ENCODE peak calls at places on chromosomes 3 and 15, in seven cellular contexts. Y is sigmoid colon, Z is transverse colon, F is spleen, M is Panc1, P is stomach, K is suprapubic skin. J is an unnamed sample.

GRCh38 chr3:129003578-129004112 is 2.5 kb downstream of the EFCC1 start:
- DNase-seq in M (no peak), P (peak), K (no peak), Z (peak), F (peak), Y (no peak), J (no peak)

GRCh38 chr3:117139681-117140080 is 430.1 kb downstream of the TUSC7 start:
- DNase-seq in K (no peak), M (no peak), P (no peak), F (no peak), Z (no peak), Y (no peak), J (no peak)

GRCh38 chr3:27378331-27378730 is 9.1 kb upstream of the NEK10 start:
- DNase-seq in P (no peak), M (no peak), F (no peak), Y (no peak), K (no peak), Z (no peak), J (no peak)

GRCh38 chr3:104901396-104901795 is 465.3 kb upstream of the ALCAM start:
- DNase-seq in F (no peak), K (no peak), Z (no peak), Y (no peak), P (no peak), M (no peak), J (no peak)

GRCh38 chr3:19065027-19065426 is 83.3 kb upstream of the KCNH8 start:
- DNase-seq in Z (no peak), M (no peak), P (no peak), F (no peak), Y (no peak), K (no peak), J (no peak)

GRCh38 chr15:99123706-99124451 is 19.0 kb downstream of the SYNM start:
- DNase-seq in Z (peak), F (no peak), K (peak), M (no peak), Y (peak), P (peak), J (no peak)

GRCh38 chr3:183653209-183654064 is 18.0 kb downstream of the KLHL24 start:
- DNase-seq in K (no peak), F (no peak), M (no peak), P (no peak), Z (no peak), Y (no peak), J (no peak)

GRCh38 chr15:99437315-99438221 is 128.2 kb upstream of the MEF2A start:
- DNase-seq in Z (no peak), M (no peak), K (peak), F (no peak), Y (peak), P (peak), J (no peak)

GRCh38 chr3:69784854-69785523 is 45.7 kb downstream of the MITF start:
- DNase-seq in Z (peak), K (peak), M (no peak), Y (peak), F (no peak), P (no peak), J (no peak)

GRCh38 chr3:64489361-64490044 is 198.3 kb downstream of the ADAMTS9 start:
- DNase-seq in P (peak), Y (peak), M (no peak), F (no peak), Z (peak), K (no peak), J (no peak)

GRCh38 chr3:177190701-177191100 is 6.6 kb downstream of the TBL1XR1 start:
- DNase-seq in Y (no peak), M (no peak), K (no peak), F (no peak), Z (no peak), P (no peak), J (no peak)

GRCh38 chr3:49327485-49327884 is 12.4 kb downstream of the USP4 start:
- DNase-seq in Z (no peak), M (no peak), P (no peak), Y (no peak), K (no peak), F (no peak), J (no peak)

GRCh38 chr3:27544372-27544865 is 60.2 kb upstream of the SLC4A7 start:
- DNase-seq in K (no peak), P (no peak), F (no peak), Z (no peak), M (no peak), Y (no peak), J (no peak)

GRCh38 chr3:127175272-127175671 is 17.7 kb upstream of the PRR23E start:
- DNase-seq in Y (no peak), F (no peak), Z (no peak), P (no peak), K (no peak), M (no peak), J (peak)

GRCh38 chr15:73897441-73898261 is 24.3 kb downstream of the TBC1D21 start:
- DNase-seq in F (peak), Y (no peak), M (no peak), Z (peak), P (peak), K (no peak), J (no peak)

GRCh38 chr3:64234571-64234970 is 9.3 kb upstream of the PRICKLE2 start:
- DNase-seq in Z (no peak), Y (no peak), F (no peak), P (no peak), M (no peak), K (no peak), J (no peak)

GRCh38 chr15:62223020-62223419 is 57.9 kb upstream of the C2CD4B start:
- DNase-seq in P (no peak), M (no peak), Y (no peak), K (no peak), F (no peak), Z (no peak), J (no peak)

GRCh38 chr3:106729481-106729880 is 647.8 kb upstream of the CCDC54 start:
- DNase-seq in P (no peak), F (no peak), M (no peak), K (no peak), Z (no peak), Y (no peak), J (no peak)

GRCh38 chr3:58793052-58793451 is 126.5 kb upstream of the FAM3D start:
- DNase-seq in K (no peak), M (no peak), Y (no peak), Z (no peak), F (no peak), P (no peak), J (no peak)

GRCh38 chr15:85793641-85794597 is 806 bp downstream of the KLHL25 start:
- DNase-seq in F (peak), Y (no peak), Z (peak), M (no peak), P (peak), K (no peak), J (no peak)

GRCh38 chr3:53674582-53674981 is 171.6 kb downstream of the CHDH start:
- DNase-seq in Z (no peak), Y (no peak), F (no peak), K (no peak), M (no peak), P (no peak), J (peak)

GRCh38 chr15:29631076-29632070 is 190.9 kb downstream of the TJP1 start:
- DNase-seq in P (no peak), M (no peak), Y (no peak), Z (peak), F (no peak), K (no peak), J (no peak)

GRCh38 chr3:8473029-8473428 is 28.6 kb upstream of the LMCD1 start:
- DNase-seq in Y (no peak), F (no peak), P (no peak), M (no peak), K (no peak), Z (no peak), J (no peak)

GRCh38 chr3:60931452-60931851 is 319.8 kb downstream of the FHIT start:
- DNase-seq in P (no peak), M (no peak), K (no peak), Y (no peak), Z (no peak), F (no peak), J (no peak)

GRCh38 chr3:123246846-123247245 is 45.1 kb downstream of the SEC22A start:
- DNase-seq in Y (no peak), Z (no peak), P (no peak), K (no peak), F (no peak), M (no peak), J (no peak)

GRCh38 chr3:13470894-13471574 is 9.1 kb upstream of the HDAC11 start:
- DNase-seq in Z (peak), M (no peak), F (peak), P (no peak), Y (no peak), K (no peak), J (no peak)

GRCh38 chr3:197487911-197488391 is 67.8 kb downstream of the BDH1 start:
- DNase-seq in Y (no peak), F (no peak), M (peak), Z (no peak), K (no peak), P (no peak), J (no peak)

GRCh38 chr3:156317457-156317856 is 197.1 kb downstream of the KCNAB1 start:
- DNase-seq in Z (no peak), K (no peak), P (no peak), M (peak), F (no peak), Y (no peak), J (no peak)

GRCh38 chr3:65672876-65673815 is 365.6 kb downstream of the MAGI1 start:
- DNase-seq in F (no peak), P (peak), M (peak), Y (peak), Z (peak), K (no peak), J (no peak)

GRCh38 chr3:119774419-119774818 is 7.5 kb upstream of the NR1I2 start:
- DNase-seq in Z (no peak), M (no peak), K (no peak), Y (no peak), P (no peak), F (no peak), J (no peak)

GRCh38 chr3:72298201-72299155 is 513.5 kb upstream of the PROK2 start:
- DNase-seq in M (no peak), Y (no peak), P (no peak), F (no peak), K (no peak), Z (no peak), J (no peak)

GRCh38 chr3:45553469-45553974 is 41.0 kb upstream of the LIMD1 start:
- DNase-seq in K (peak), Z (peak), F (no peak), P (peak), Y (peak), M (no peak), J (no peak)

GRCh38 chr3:21962456-21962855 is 211.4 kb upstream of the ZNF385D start:
- DNase-seq in Y (no peak), F (no peak), M (no peak), P (no peak), Z (no peak), K (no peak), J (no peak)

GRCh38 chr15:70488002-70488605 is 275.3 kb downstream of the UACA start:
- DNase-seq in P (peak), F (peak), M (no peak), Z (peak), K (peak), Y (peak), J (no peak)

GRCh38 chr3:37492977-37493471 is 318.6 kb upstream of the LRRFIP2 start:
- DNase-seq in K (no peak), Z (no peak), M (no peak), F (no peak), P (no peak), Y (no peak), J (no peak)

GRCh38 chr3:37493485-37494080 is 319.2 kb upstream of the LRRFIP2 start:
- DNase-seq in K (no peak), M (no peak), F (no peak), P (no peak), Y (no peak), Z (no peak), J (no peak)

GRCh38 chr3:37491343-37491742 is 317.0 kb upstream of the LRRFIP2 start:
- DNase-seq in K (no peak), Y (no peak), M (no peak), Z (no peak), F (no peak), P (no peak), J (no peak)

GRCh38 chr3:37492468-37492867 is 318.1 kb upstream of the LRRFIP2 start:
- DNase-seq in M (no peak), Y (no peak), F (no peak), P (no peak), Z (no peak), K (no peak), J (no peak)

DNA sequence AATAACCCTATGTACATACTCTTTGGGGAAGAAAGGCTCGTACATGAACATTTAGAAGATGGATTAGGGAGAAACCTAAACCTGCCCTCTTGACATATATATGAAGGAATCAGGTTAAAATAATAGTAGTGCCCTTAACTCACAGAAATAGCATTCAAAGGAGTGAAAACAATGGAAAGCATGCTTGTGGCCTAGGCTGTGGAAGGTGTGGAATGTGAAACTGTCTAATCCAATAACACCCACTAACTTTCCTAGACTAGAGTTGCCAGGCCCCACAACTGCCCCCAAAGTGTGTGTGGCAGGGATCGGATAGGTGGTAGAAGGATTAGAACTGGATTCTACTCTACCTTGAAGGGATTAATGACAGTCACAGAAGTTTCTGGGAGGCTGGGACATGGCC is 317.4 kb upstream of the LRRFIP2 start:
- DNase-seq in P (no peak), F (no peak), K (no peak), Y (no peak), Z (no peak), M (no peak), J (no peak)
- H3K4me3 ChIP-seq in P (no peak), F (no peak), K (no peak), Y (no peak), Z (no peak), M (no peak), J (no peak)

DNA sequence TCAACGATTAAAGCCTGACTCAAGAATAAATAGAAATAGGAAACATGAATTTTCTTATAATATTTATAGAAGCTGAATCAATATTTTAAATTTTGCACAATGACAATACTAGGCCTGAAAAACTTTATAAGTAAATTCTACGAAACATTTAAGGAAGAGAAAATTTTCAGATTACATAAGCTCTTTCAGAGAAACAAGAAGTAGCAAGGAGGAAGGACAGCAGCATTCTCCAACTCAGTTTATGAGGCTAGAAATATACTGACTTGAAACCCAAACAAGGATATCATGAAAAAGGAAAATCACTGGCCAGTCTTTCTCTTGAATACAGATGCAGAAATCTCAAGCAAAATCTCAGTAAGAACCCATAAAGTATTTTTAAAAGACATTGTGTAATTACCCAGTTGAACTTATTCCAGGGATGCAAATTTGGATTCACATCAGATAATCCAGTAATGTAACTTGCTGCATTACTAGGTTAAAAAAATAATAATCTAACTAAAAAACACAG is 121.3 kb downstream of the STAC start:
- DNase-seq in F (no peak), P (no peak), K (no peak), M (no peak), Y (no peak), Z (no peak), J (no peak)
- TF ChIP-seq POLR2AphosphoS5 in F (no peak), P (no peak), K (no peak), M (no peak), Y (no peak), Z (no peak), J (no peak)

GRCh38 chr3:16177962-16178627 is 3.6 kb downstream of the GALNT15 start:
- DNase-seq in Y (peak), P (peak), F (peak), Z (peak), K (peak), M (peak), J (peak)

GRCh38 chr3:16174976-16175901 is 759 bp downstream of the GALNT15 start:
- DNase-seq in P (no peak), Y (no peak), K (no peak), M (no peak), F (no peak), Z (no peak), J (peak)

GRCh38 chr3:16174389-16174788 is at the start of gene GALNT15:
- DNase-seq in Y (peak), K (peak), Z (peak), F (peak), P (peak), M (no peak), J (peak)

GRCh38 chr3:16178628-16178988 is 4.1 kb downstream of the GALNT15 start:
- DNase-seq in Z (no peak), F (no peak), Y (no peak), M (no peak), K (no peak), P (no peak), J (no peak)

DNA sequence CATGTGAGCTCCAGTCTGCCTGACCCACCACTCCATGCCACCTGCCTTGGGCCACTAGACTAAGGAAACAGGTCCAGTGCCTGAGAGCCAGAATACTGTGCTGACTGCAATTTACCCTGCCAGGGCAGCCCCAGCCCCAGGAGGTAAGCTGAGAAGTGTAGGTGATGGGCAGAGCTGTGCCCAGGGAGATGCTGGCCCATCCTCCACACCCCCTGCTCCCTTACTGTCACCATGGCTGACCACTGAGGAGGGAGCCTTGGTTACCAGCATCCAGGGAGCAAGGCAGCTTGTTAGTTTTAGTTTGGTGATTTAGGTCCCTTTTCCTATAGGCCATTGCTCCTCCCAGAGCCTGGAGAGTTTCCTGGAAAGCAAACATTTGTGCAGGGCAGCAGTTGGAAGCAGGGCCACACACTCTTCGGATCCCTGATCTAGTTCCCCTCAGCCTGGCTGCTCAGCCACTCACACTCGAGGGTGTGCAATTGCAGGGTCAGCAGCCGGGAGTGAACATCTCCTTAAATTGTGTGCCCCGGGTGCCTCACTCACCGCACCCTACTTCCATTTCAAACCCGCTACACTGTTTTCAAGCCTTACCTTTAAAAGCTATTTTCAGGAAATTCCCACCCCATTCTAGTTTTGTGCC is 2.0 kb downstream of the GALNT15 start:
- DNase-seq in F (no peak), M (no peak), P (no peak), Y (no peak), Z (no peak), K (no peak), J (peak)
- H3K4me3 ChIP-seq in F (no peak), M (no peak), P (peak), Y (peak), Z (no peak), K (peak), J (peak)

DNA sequence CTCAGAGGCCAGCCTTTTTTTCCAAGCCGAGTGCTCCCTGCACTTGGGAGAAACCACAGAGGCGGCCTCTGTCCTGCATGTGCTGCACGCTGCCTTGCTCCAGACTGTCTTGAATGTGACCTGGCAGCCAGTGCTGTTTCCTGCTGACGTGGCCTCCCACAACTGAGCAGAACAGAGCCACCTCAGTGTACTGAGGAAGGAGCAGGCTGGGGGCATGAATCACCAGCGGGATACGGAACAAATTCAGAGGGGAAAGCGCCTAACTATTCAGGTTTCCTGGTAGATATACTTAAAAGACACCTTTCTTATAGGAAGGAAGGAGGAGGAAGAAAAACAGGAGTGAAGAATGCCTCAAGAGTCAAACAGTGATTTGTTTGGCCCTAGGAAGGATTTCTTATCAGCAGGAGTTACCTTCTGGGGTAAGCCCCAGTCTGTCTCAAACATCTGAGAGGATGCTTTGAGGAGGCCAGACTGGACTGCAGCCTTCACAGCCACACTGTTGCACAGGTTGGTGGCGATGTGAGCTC is 114.0 kb downstream of the FNDC3B start:
- DNase-seq in F (peak), M (peak), Z (peak), P (peak), K (peak), Y (peak), J (peak)
- TF ChIP-seq POLR2AphosphoS5 in F (peak), M (no peak), Z (peak), P (peak), K (peak), Y (peak), J (peak)

DNA sequence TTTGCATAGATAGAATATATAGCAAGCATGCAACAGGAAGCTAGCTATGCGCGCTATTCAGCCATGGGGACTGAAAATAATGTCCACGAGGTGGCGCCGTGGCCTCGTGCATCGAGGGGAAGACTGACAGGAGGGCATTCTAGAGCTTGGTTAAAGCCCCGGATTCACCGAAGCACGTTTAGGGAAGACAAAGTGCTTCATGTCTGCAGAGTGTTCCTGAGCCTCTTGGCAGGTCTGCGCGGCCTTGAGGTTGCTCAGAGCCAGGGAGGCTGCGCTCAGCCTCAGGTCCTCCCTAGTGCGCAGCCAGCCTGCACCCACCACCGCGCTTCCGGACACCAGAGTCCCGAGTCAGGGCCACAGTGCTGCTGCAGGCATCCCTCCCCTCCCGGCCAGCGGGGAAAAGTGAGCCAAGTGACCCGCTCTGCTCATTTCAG is 24.6 kb downstream of the GABRA5 start:
- DNase-seq in F (no peak), Y (no peak), K (no peak), M (peak), Z (no peak), P (peak), J (peak)
- H3K4me3 ChIP-seq in F (no peak), Y (no peak), K (peak), M (no peak), Z (no peak), P (peak), J (peak)

J was measured in esophagus muscularis mucosa.